ENCODE peak calls at places on chromosomes 11 and 22, in eight cellular contexts. Z is body of pancreas, N is ovary, T is stomach, Y is choroid plexus epithelial cell, O is AG04449, H is Caco-2, I is heart right ventricle. L is an unnamed sample.

GRCh38 chr22:36337365-36338130 is 50.2 kb downstream of the MYH9 start:
- DNase-seq in Z (no peak), N (no peak), T (no peak), Y (no peak), O (no peak), H (no peak), I (no peak), L (no peak)

GRCh38 chr11:60454212-60454611 is 1.4 kb upstream of the MS4A1 start:
- DNase-seq in Z (no peak), N (no peak), T (no peak), Y (no peak), O (no peak), H (no peak), I (no peak), L (no peak)

GRCh38 chr11:132621976-132622375 is 910.3 kb downstream of the OPCML start:
- DNase-seq in Z (no peak), N (no peak), T (no peak), Y (no peak), O (no peak), H (no peak), I (no peak), L (no peak)

GRCh38 chr11:131977231-131977630 is 606.8 kb downstream of the NTM start:
- DNase-seq in Z (no peak), N (no peak), T (no peak), Y (peak; percentile 48), O (peak; percentile 47), H (no peak), I (no peak), L (peak; percentile 19)

GRCh38 chr11:4684631-4685285 is 12.9 kb downstream of the OR51E2 start:
- DNase-seq in Z (no peak), N (no peak), T (no peak), Y (no peak), O (no peak), H (no peak), I (no peak), L (no peak)

GRCh38 chr22:48892571-48893287 is 934.9 kb downstream of the BRD1 start:
- DNase-seq in Z (no peak), N (no peak), T (no peak), Y (no peak), O (no peak), H (no peak), I (no peak), L (no peak)

GRCh38 chr11:26649884-26650283 is 72.0 kb downstream of the SLC5A12 start:
- DNase-seq in Z (peak; percentile 81), N (no peak), T (peak; percentile 58), Y (peak; percentile 87), O (peak; percentile 29), H (peak; percentile 73), I (no peak), L (peak; percentile 59)

GRCh38 chr11:40241524-40242037 is 1217.9 kb downstream of the LRRC4C start:
- DNase-seq in Z (no peak), N (peak; percentile 13), T (no peak), Y (no peak), O (no peak), H (no peak), I (no peak), L (peak; percentile 6)

GRCh38 chr11:19869466-19869865 is 156.8 kb downstream of the NAV2 start:
- DNase-seq in Z (peak; percentile 49), N (no peak), T (no peak), Y (no peak), O (no peak), H (no peak), I (no peak), L (no peak)

GRCh38 chr11:24391165-24391564 is 105.7 kb upstream of the LUZP2 start:
- DNase-seq in Z (no peak), N (no peak), T (no peak), Y (peak; percentile 88), O (peak; percentile 14), H (no peak), I (no peak), L (no peak)

GRCh38 chr11:10623797-10624761 is 55.6 kb upstream of the LYVE1 start:
- DNase-seq in Z (peak; percentile 23), N (peak; percentile 52), T (no peak), Y (peak; percentile 58), O (no peak), H (peak; percentile 81), I (no peak), L (no peak)

GRCh38 chr11:107562647-107563208 is 2.8 kb downstream of the ALKBH8 start:
- DNase-seq in Z (no peak), N (no peak), T (no peak), Y (peak; percentile 62), O (no peak), H (no peak), I (no peak), L (peak; percentile 18)

GRCh38 chr11:81010631-81011030 is 1569.8 kb upstream of the TENM4 start:
- DNase-seq in Z (no peak), N (no peak), T (no peak), Y (no peak), O (no peak), H (no peak), I (no peak), L (no peak)

GRCh38 chr22:28955817-28956216 is 72.4 kb downstream of the ZNRF3 start:
- DNase-seq in Z (no peak), N (no peak), T (peak; percentile 27), Y (no peak), O (no peak), H (no peak), I (no peak), L (no peak)

DNA sequence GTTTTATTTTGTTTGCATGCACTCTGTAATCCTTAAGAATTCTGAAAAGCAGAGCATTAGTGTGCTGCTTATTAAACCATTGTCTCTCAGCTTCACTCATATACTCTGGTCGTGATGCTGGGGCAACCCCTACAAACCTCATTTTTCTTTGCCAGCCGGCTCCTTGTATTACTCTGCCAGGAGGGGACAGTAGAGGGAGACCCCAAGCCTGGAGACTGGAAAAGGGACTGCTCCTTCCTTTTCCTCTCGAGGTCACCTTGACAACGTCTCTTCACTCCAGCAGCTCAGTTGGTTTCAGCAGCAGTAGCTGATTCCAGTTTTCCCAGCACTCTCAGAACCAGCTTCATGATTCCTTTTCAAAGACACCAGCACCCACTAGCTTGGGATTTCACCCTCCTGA is 2.8 kb upstream of the JHY start:
- DNase-seq in Z (no peak), N (no peak), T (no peak), Y (no peak), O (no peak), H (no peak), I (no peak), L (no peak)
- TF ChIP-seq CTCF in Z (no peak), N (no peak), T (no peak), Y (peak; percentile 3), O (no peak), H (no peak), I (no peak), L (peak; percentile 4)

GRCh38 chr22:39470462-39471335 is 13.9 kb downstream of the MGAT3 start:
- DNase-seq in Z (no peak), N (no peak), T (no peak), Y (no peak), O (no peak), H (peak; percentile 40), I (no peak), L (no peak)

GRCh38 chr22:39472570-39473556 is 16.1 kb downstream of the MGAT3 start:
- DNase-seq in Z (peak; percentile 53), N (no peak), T (peak; percentile 72), Y (peak; percentile 73), O (no peak), H (peak; percentile 57), I (no peak), L (no peak)

GRCh38 chr22:39469681-39470461 is 13.1 kb downstream of the MGAT3 start:
- DNase-seq in Z (no peak), N (no peak), T (no peak), Y (no peak), O (no peak), H (peak; percentile 59), I (no peak), L (no peak)

GRCh38 chr22:39473856-39474255 is 17.0 kb downstream of the MGAT3 start:
- DNase-seq in Z (no peak), N (no peak), T (no peak), Y (no peak), O (no peak), H (peak; percentile 26), I (no peak), L (no peak)

GRCh38 chr22:39471421-39472141 is 14.8 kb downstream of the MGAT3 start:
- DNase-seq in Z (no peak), N (no peak), T (no peak), Y (peak; percentile 88), O (no peak), H (peak; percentile 56), I (peak; percentile 59), L (no peak)
- H3K4me3 ChIP-seq in Z (no peak overlapping the region), N (no peak overlapping the region), T (no peak overlapping the region), Y (no peak overlapping the region), O (no peak overlapping the region), H (peak overlapping the region; percentile 36), I (no peak overlapping the region), L (no peak overlapping the region)

DNA sequence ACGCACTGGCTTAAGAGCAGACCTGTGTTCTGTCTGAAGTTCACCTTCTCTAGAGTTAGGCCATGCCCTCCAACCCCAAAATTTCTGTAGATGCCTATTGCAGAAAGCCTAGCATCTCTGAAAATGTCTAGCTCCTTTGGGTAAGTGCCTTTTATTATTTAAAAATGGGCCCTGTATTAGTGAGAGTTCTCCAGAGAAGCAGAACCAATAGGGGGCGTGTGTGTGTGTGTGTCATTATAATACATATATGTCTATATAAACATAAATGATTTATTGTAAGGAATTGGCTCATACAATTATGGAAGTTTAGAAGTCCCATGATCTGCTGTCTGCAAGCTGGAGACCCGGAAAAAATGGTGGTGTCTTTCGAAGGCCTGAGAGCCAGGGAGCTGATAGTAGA is 144.7 kb downstream of the TTC17 start:
- DNase-seq in Z (no peak), N (no peak), T (no peak), Y (peak; percentile 48), O (no peak), H (no peak), I (no peak), L (no peak)
- TF ChIP-seq CTCF in Z (no peak), N (no peak), T (no peak), Y (peak; percentile 51), O (no peak), H (no peak), I (no peak), L (no peak)

GRCh38 chr11:126039485-126040271 is 23.0 kb downstream of the CDON start:
- DNase-seq in Z (no peak), N (no peak), T (no peak), Y (no peak), O (no peak), H (no peak), I (no peak), L (no peak)

GRCh38 chr11:126032374-126032773 is 30.3 kb downstream of the CDON start:
- DNase-seq in Z (no peak), N (no peak), T (no peak), Y (no peak), O (no peak), H (no peak), I (no peak), L (no peak)

GRCh38 chr11:126034026-126034822 is 28.4 kb downstream of the CDON start:
- DNase-seq in Z (no peak), N (no peak), T (no peak), Y (no peak), O (no peak), H (no peak), I (no peak), L (no peak)

GRCh38 chr11:126034880-126035279 is 27.8 kb downstream of the CDON start:
- DNase-seq in Z (no peak), N (no peak), T (no peak), Y (no peak), O (no peak), H (no peak), I (no peak), L (no peak)

GRCh38 chr11:126035718-126036117 is 26.9 kb downstream of the CDON start:
- DNase-seq in Z (no peak), N (no peak), T (no peak), Y (no peak), O (no peak), H (no peak), I (no peak), L (no peak)
- H3K4me3 ChIP-seq in Z (no peak overlapping the region), N (no peak overlapping the region), T (no peak overlapping the region), Y (no peak overlapping the region), O (no peak overlapping the region), H (no peak overlapping the region), I (no peak overlapping the region), L (no peak overlapping the region)